ENCODE peak calls at places on chromosomes 11 and 22, in ten cellular contexts. Z, D, I, O, K, R, B, U, L and N are unnamed samples.

GRCh38 chr11:47004595-47005033 is 68.1 kb downstream of the CSTPP1 start:
- DNase-seq in Z (no peak), D (no peak), I (peak), O (peak), K (peak), R (peak), B (peak), U (no peak), L (no peak), N (no peak)

GRCh38 chr11:59778122-59778521 is 22.9 kb downstream of the STX3 start:
- DNase-seq in Z (no peak), D (no peak), I (no peak), O (no peak), K (peak), R (no peak), B (no peak), U (no peak), L (no peak), N (no peak)

GRCh38 chr11:124482362-124483147 is 37.1 kb upstream of the OR8B8 start:
- DNase-seq in Z (no peak), D (no peak), I (peak), O (no peak), K (no peak), R (no peak), B (no peak), U (no peak), L (no peak), N (no peak)

GRCh38 chr11:119323532-119324033 is 6.7 kb upstream of the MCAM start:
- DNase-seq in Z (peak), D (peak), I (peak), O (no peak), K (peak), R (peak), B (no peak), U (peak), L (peak), N (peak)

GRCh38 chr11:99244613-99245012 is 223.9 kb downstream of the CNTN5 start:
- DNase-seq in Z (no peak), D (no peak), I (no peak), O (no peak), K (no peak), R (no peak), B (no peak), U (no peak), L (no peak), N (no peak)

GRCh38 chr11:82978422-82979099 is 77.0 kb downstream of the DDIAS start:
- DNase-seq in Z (no peak), D (no peak), I (no peak), O (no peak), K (peak), R (no peak), B (no peak), U (no peak), L (no peak), N (no peak)

GRCh38 chr11:33773399-33774355 is 643 bp downstream of the FBXO3 start:
- DNase-seq in Z (peak), D (peak), I (peak), O (peak), K (peak), R (no peak), B (no peak), U (peak), L (no peak), N (peak)

GRCh38 chr22:49382451-49382735 is 445.3 kb downstream of the BRD1 start:
- DNase-seq in Z (no peak), D (no peak), I (no peak), O (peak), K (no peak), R (no peak), B (no peak), U (no peak), L (no peak), N (peak)

GRCh38 chr22:38432264-38432663 is 22.7 kb downstream of the KCNJ4 start:
- DNase-seq in Z (no peak), D (no peak), I (no peak), O (no peak), K (no peak), R (no peak), B (no peak), U (no peak), L (no peak), N (no peak)

GRCh38 chr11:3203221-3204043 is 15.2 kb downstream of the MRGPRG start:
- DNase-seq in Z (no peak), D (no peak), I (no peak), O (no peak), K (no peak), R (no peak), B (peak), U (no peak), L (no peak), N (no peak)

GRCh38 chr11:11789735-11790369 is 51.9 kb upstream of the USP47 start:
- DNase-seq in Z (no peak), D (no peak), I (peak), O (no peak), K (peak), R (peak), B (no peak), U (no peak), L (no peak), N (no peak)

GRCh38 chr11:94011478-94011877 is 9.7 kb upstream of the HEPHL1 start:
- DNase-seq in Z (no peak), D (no peak), I (no peak), O (no peak), K (no peak), R (no peak), B (no peak), U (no peak), L (no peak), N (no peak)

GRCh38 chr22:47902646-47903180 is 1140.3 kb downstream of the TBC1D22A start:
- DNase-seq in Z (no peak), D (no peak), I (no peak), O (peak), K (no peak), R (no peak), B (no peak), U (no peak), L (no peak), N (no peak)

GRCh38 chr11:11025087-11025486 is 167.2 kb upstream of the ZBED5 start:
- DNase-seq in Z (no peak), D (no peak), I (no peak), O (no peak), K (peak), R (no peak), B (no peak), U (no peak), L (no peak), N (no peak)

GRCh38 chr22:33126881-33127280 is 68.7 kb upstream of the SYN3 start:
- DNase-seq in Z (no peak), D (no peak), I (peak), O (no peak), K (peak), R (no peak), B (no peak), U (no peak), L (no peak), N (no peak)

GRCh38 chr11:122851366-122852011 is 13.2 kb downstream of the CRTAM start:
- DNase-seq in Z (peak), D (no peak), I (no peak), O (no peak), K (no peak), R (no peak), B (no peak), U (no peak), L (no peak), N (no peak)

GRCh38 chr11:11916981-11917399 is 75.2 kb downstream of the USP47 start:
- DNase-seq in Z (no peak), D (no peak), I (peak), O (no peak), K (peak), R (no peak), B (no peak), U (no peak), L (no peak), N (no peak)

GRCh38 chr11:118918686-118919280 is 6.9 kb downstream of the BCL9L start:
- DNase-seq in Z (no peak), D (no peak), I (no peak), O (no peak), K (peak), R (no peak), B (peak), U (peak), L (no peak), N (peak)

GRCh38 chr11:7520011-7520942 is 6.5 kb downstream of the PPFIBP2 start:
- DNase-seq in Z (no peak), D (no peak), I (no peak), O (no peak), K (no peak), R (no peak), B (no peak), U (no peak), L (no peak), N (no peak)

GRCh38 chr11:8036002-8036802 is 44.8 kb upstream of the TUB start:
- DNase-seq in Z (no peak), D (no peak), I (no peak), O (peak), K (no peak), R (no peak), B (no peak), U (no peak), L (no peak), N (no peak)

GRCh38 chr22:23565288-23565941 is 14.7 kb downstream of the IGLL1 start:
- DNase-seq in Z (no peak), D (no peak), I (peak), O (no peak), K (no peak), R (no peak), B (peak), U (peak), L (no peak), N (peak)

GRCh38 chr11:95154514-95154913 is 64.9 kb downstream of the ENDOD1 start:
- DNase-seq in Z (peak), D (no peak), I (peak), O (no peak), K (no peak), R (peak), B (no peak), U (peak), L (no peak), N (peak)

GRCh38 chr22:32037236-32037635 is 5.8 kb upstream of the SLC5A1 start:
- DNase-seq in Z (no peak), D (no peak), I (no peak), O (no peak), K (no peak), R (no peak), B (no peak), U (no peak), L (no peak), N (no peak)

GRCh38 chr11:62588966-62589637 is 2.2 kb downstream of the TUT1 start:
- DNase-seq in Z (no peak), D (no peak), I (no peak), O (no peak), K (no peak), R (no peak), B (peak), U (no peak), L (no peak), N (no peak)